ENCODE peak calls at places on chromosomes 11 and 22, in nine cellular contexts. One of them, this sample, is unnamed.

GRCh38 chr22:29817724-29818123 is 20.4 kb downstream of the ASCC2 start:
- DNase-seq in amniotic epithelial cell: no peak
- DNase-seq in cardiac septum: no peak
- DNase-seq in AG09309: no peak
- DNase-seq in left ventricle myocardium inferior: no peak
- DNase-seq in left colon: no peak
- DNase-seq in SHP77: no peak
- DNase-seq in M059J: no peak
- DNase-seq in psoas muscle: no peak
- DNase-seq in this sample: no peak

GRCh38 chr11:126150256-126150655 is 61.2 kb downstream of the RPUSD4 start:
- DNase-seq in amniotic epithelial cell: no peak
- DNase-seq in cardiac septum: no peak
- DNase-seq in AG09309: no peak
- DNase-seq in left ventricle myocardium inferior: no peak
- DNase-seq in left colon: no peak
- DNase-seq in SHP77: no peak
- DNase-seq in M059J: no peak
- DNase-seq in psoas muscle: no peak
- DNase-seq in this sample: no peak

GRCh38 chr11:380095-380480 is 10.8 kb downstream of the B4GALNT4 start:
- DNase-seq in amniotic epithelial cell: no peak
- DNase-seq in cardiac septum: no peak
- DNase-seq in AG09309: no peak
- DNase-seq in left ventricle myocardium inferior: no peak
- DNase-seq in left colon: no peak
- DNase-seq in SHP77: no peak
- DNase-seq in M059J: no peak
- DNase-seq in psoas muscle: no peak
- DNase-seq in this sample: no peak

GRCh38 chr22:36377022-36377631 is 10.6 kb downstream of the MYH9 start:
- DNase-seq in amniotic epithelial cell: no peak
- DNase-seq in cardiac septum: no peak
- DNase-seq in AG09309: no peak
- DNase-seq in left ventricle myocardium inferior: no peak
- DNase-seq in left colon: no peak
- DNase-seq in SHP77: no peak
- DNase-seq in M059J: no peak
- DNase-seq in psoas muscle: no peak
- DNase-seq in this sample: no peak

GRCh38 chr11:134584706-134585445 is 172.8 kb upstream of the B3GAT1 start:
- DNase-seq in amniotic epithelial cell: no peak
- DNase-seq in cardiac septum: peak
- DNase-seq in AG09309: no peak
- DNase-seq in left ventricle myocardium inferior: no peak
- DNase-seq in left colon: peak
- DNase-seq in SHP77: no peak
- DNase-seq in M059J: no peak
- DNase-seq in psoas muscle: no peak
- DNase-seq in this sample: no peak

GRCh38 chr11:132158091-132158490 is 787.7 kb downstream of the NTM start:
- DNase-seq in amniotic epithelial cell: peak
- DNase-seq in cardiac septum: no peak
- DNase-seq in AG09309: no peak
- DNase-seq in left ventricle myocardium inferior: no peak
- DNase-seq in left colon: no peak
- DNase-seq in SHP77: peak
- DNase-seq in M059J: peak
- DNase-seq in psoas muscle: no peak
- DNase-seq in this sample: peak

GRCh38 chr22:32951081-32951806 is 106.9 kb downstream of the SYN3 start:
- DNase-seq in amniotic epithelial cell: no peak
- DNase-seq in cardiac septum: no peak
- DNase-seq in AG09309: no peak
- DNase-seq in left ventricle myocardium inferior: no peak
- DNase-seq in left colon: no peak
- DNase-seq in SHP77: no peak
- DNase-seq in M059J: no peak
- DNase-seq in psoas muscle: no peak
- DNase-seq in this sample: no peak

GRCh38 chr11:9664276-9665171 is 647 bp downstream of the SWAP70 start:
- DNase-seq in amniotic epithelial cell: peak
- DNase-seq in cardiac septum: peak
- DNase-seq in AG09309: no peak
- DNase-seq in left ventricle myocardium inferior: peak
- DNase-seq in left colon: peak
- DNase-seq in SHP77: no peak
- DNase-seq in M059J: peak
- DNase-seq in psoas muscle: peak
- DNase-seq in this sample: peak

GRCh38 chr11:117226388-117227385 is 5.2 kb downstream of the PCSK7 start:
- DNase-seq in amniotic epithelial cell: peak
- DNase-seq in cardiac septum: no peak
- DNase-seq in AG09309: peak
- DNase-seq in left ventricle myocardium inferior: no peak
- DNase-seq in left colon: no peak
- DNase-seq in SHP77: peak
- DNase-seq in M059J: peak
- DNase-seq in psoas muscle: no peak
- DNase-seq in this sample: peak

GRCh38 chr11:75428301-75428724 is 4.7 kb downstream of the KLHL35 start:
- DNase-seq in amniotic epithelial cell: peak
- DNase-seq in cardiac septum: peak
- DNase-seq in AG09309: no peak
- DNase-seq in left ventricle myocardium inferior: peak
- DNase-seq in left colon: peak
- DNase-seq in SHP77: no peak
- DNase-seq in M059J: peak
- DNase-seq in psoas muscle: peak
- DNase-seq in this sample: peak

GRCh38 chr11:132093861-132094260 is 723.4 kb downstream of the NTM start:
- DNase-seq in amniotic epithelial cell: no peak
- DNase-seq in cardiac septum: no peak
- DNase-seq in AG09309: no peak
- DNase-seq in left ventricle myocardium inferior: no peak
- DNase-seq in left colon: no peak
- DNase-seq in SHP77: no peak
- DNase-seq in M059J: no peak
- DNase-seq in psoas muscle: no peak
- DNase-seq in this sample: no peak

GRCh38 chr22:36365020-36365411 is 22.8 kb downstream of the MYH9 start:
- DNase-seq in amniotic epithelial cell: peak
- DNase-seq in cardiac septum: no peak
- DNase-seq in AG09309: peak
- DNase-seq in left ventricle myocardium inferior: peak
- DNase-seq in left colon: peak
- DNase-seq in SHP77: peak
- DNase-seq in M059J: peak
- DNase-seq in psoas muscle: peak
- DNase-seq in this sample: peak

GRCh38 chr11:31676280-31676982 is 134.7 kb downstream of the PAX6 start:
- DNase-seq in amniotic epithelial cell: peak
- DNase-seq in cardiac septum: no peak
- DNase-seq in AG09309: no peak
- DNase-seq in left ventricle myocardium inferior: no peak
- DNase-seq in left colon: no peak
- DNase-seq in SHP77: no peak
- DNase-seq in M059J: no peak
- DNase-seq in psoas muscle: no peak
- DNase-seq in this sample: no peak

GRCh38 chr11:106275151-106275550 is 197.7 kb downstream of the AASDHPPT start:
- DNase-seq in amniotic epithelial cell: no peak
- DNase-seq in cardiac septum: no peak
- DNase-seq in AG09309: no peak
- DNase-seq in left ventricle myocardium inferior: no peak
- DNase-seq in left colon: no peak
- DNase-seq in SHP77: no peak
- DNase-seq in M059J: no peak
- DNase-seq in psoas muscle: no peak
- DNase-seq in this sample: no peak

GRCh38 chr22:50584106-50585096 is 1.8 kb upstream of the CHKB start:
- DNase-seq in amniotic epithelial cell: no peak
- DNase-seq in cardiac septum: no peak
- DNase-seq in AG09309: no peak
- DNase-seq in left ventricle myocardium inferior: no peak
- DNase-seq in left colon: no peak
- DNase-seq in SHP77: no peak
- DNase-seq in M059J: no peak
- DNase-seq in psoas muscle: no peak
- DNase-seq in this sample: no peak

GRCh38 chr11:106585061-106585460 is 433.2 kb downstream of the GUCY1A2 start:
- DNase-seq in amniotic epithelial cell: peak
- DNase-seq in cardiac septum: no peak
- DNase-seq in AG09309: peak
- DNase-seq in left ventricle myocardium inferior: no peak
- DNase-seq in left colon: no peak
- DNase-seq in SHP77: no peak
- DNase-seq in M059J: peak
- DNase-seq in psoas muscle: no peak
- DNase-seq in this sample: no peak

GRCh38 chr11:43833657-43834073 is 47.0 kb upstream of the ALKBH3 start:
- DNase-seq in amniotic epithelial cell: peak
- DNase-seq in cardiac septum: no peak
- DNase-seq in AG09309: no peak
- DNase-seq in left ventricle myocardium inferior: no peak
- DNase-seq in left colon: no peak
- DNase-seq in SHP77: no peak
- DNase-seq in M059J: peak
- DNase-seq in psoas muscle: no peak
- DNase-seq in this sample: no peak

GRCh38 chr11:73312806-73313403 is 4.8 kb downstream of the ARHGEF17 start:
- DNase-seq in amniotic epithelial cell: peak
- DNase-seq in cardiac septum: no peak
- DNase-seq in AG09309: no peak
- DNase-seq in left ventricle myocardium inferior: no peak
- DNase-seq in left colon: no peak
- DNase-seq in SHP77: no peak
- DNase-seq in M059J: no peak
- DNase-seq in psoas muscle: peak
- DNase-seq in this sample: peak

GRCh38 chr11:102637731-102638130 is 12.6 kb upstream of the MMP20 start:
- DNase-seq in amniotic epithelial cell: peak
- DNase-seq in cardiac septum: no peak
- DNase-seq in AG09309: no peak
- DNase-seq in left ventricle myocardium inferior: no peak
- DNase-seq in left colon: no peak
- DNase-seq in SHP77: no peak
- DNase-seq in M059J: no peak
- DNase-seq in psoas muscle: no peak
- DNase-seq in this sample: no peak

GRCh38 chr11:18088371-18088770 is 17.5 kb downstream of the SAAL1 start:
- DNase-seq in amniotic epithelial cell: no peak
- DNase-seq in cardiac septum: no peak
- DNase-seq in AG09309: no peak
- DNase-seq in left ventricle myocardium inferior: no peak
- DNase-seq in left colon: no peak
- DNase-seq in SHP77: no peak
- DNase-seq in M059J: no peak
- DNase-seq in psoas muscle: no peak
- DNase-seq in this sample: no peak

GRCh38 chr11:27004103-27004502 is 10.2 kb downstream of the FIBIN start:
- DNase-seq in amniotic epithelial cell: no peak
- DNase-seq in cardiac septum: no peak
- DNase-seq in AG09309: no peak
- DNase-seq in left ventricle myocardium inferior: no peak
- DNase-seq in left colon: no peak
- DNase-seq in SHP77: no peak
- DNase-seq in M059J: no peak
- DNase-seq in psoas muscle: no peak
- DNase-seq in this sample: no peak

GRCh38 chr11:46160100-46160499 is 38.8 kb upstream of the PHF21A start:
- DNase-seq in amniotic epithelial cell: no peak
- DNase-seq in cardiac septum: no peak
- DNase-seq in AG09309: no peak
- DNase-seq in left ventricle myocardium inferior: no peak
- DNase-seq in left colon: no peak
- DNase-seq in SHP77: no peak
- DNase-seq in M059J: no peak
- DNase-seq in psoas muscle: no peak
- DNase-seq in this sample: no peak

GRCh38 chr22:49946612-49947295 is 13.8 kb upstream of the PIM3 start:
- DNase-seq in amniotic epithelial cell: no peak
- DNase-seq in cardiac septum: no peak
- DNase-seq in AG09309: no peak
- DNase-seq in left ventricle myocardium inferior: no peak
- DNase-seq in left colon: peak
- DNase-seq in SHP77: peak
- DNase-seq in M059J: no peak
- DNase-seq in psoas muscle: no peak
- DNase-seq in this sample: no peak

GRCh38 chr11:93236741-93237675 is 39.2 kb upstream of the SLC36A4 start:
- DNase-seq in amniotic epithelial cell: peak
- DNase-seq in cardiac septum: no peak
- DNase-seq in AG09309: peak
- DNase-seq in left ventricle myocardium inferior: no peak
- DNase-seq in left colon: no peak
- DNase-seq in SHP77: peak
- DNase-seq in M059J: peak
- DNase-seq in psoas muscle: no peak
- DNase-seq in this sample: peak

This sample was measured in mucosa of gallbladder.